ENCODE peak calls at places on chromosomes 16 and 17, in six cellular contexts. One of them, this sample, is unnamed.

GRCh38 chr17:37259030-37259735 is 116.6 kb upstream of the C17orf78 start:
- DNase-seq in smooth muscle cell of the brain vasculature: no peak
- DNase-seq in NB4: no peak
- DNase-seq in kidney tubule cell: peak; percentile 78
- DNase-seq in NCI-H1694 treated with DMSO at 0.1 percent for 48 hours: no peak
- DNase-seq in GM12864: no peak
- DNase-seq in this sample: peak; percentile 65

GRCh38 chr17:32514587-32514986 is 27.8 kb downstream of the CDK5R1 start:
- DNase-seq in smooth muscle cell of the brain vasculature: no peak
- DNase-seq in NB4: no peak
- DNase-seq in kidney tubule cell: no peak
- DNase-seq in NCI-H1694 treated with DMSO at 0.1 percent for 48 hours: no peak
- DNase-seq in GM12864: no peak
- DNase-seq in this sample: no peak

GRCh38 chr17:64183815-64184397 is 54.0 kb upstream of the ERN1 start:
- DNase-seq in smooth muscle cell of the brain vasculature: no peak
- DNase-seq in NB4: peak; percentile 45
- DNase-seq in kidney tubule cell: peak; percentile 74
- DNase-seq in NCI-H1694 treated with DMSO at 0.1 percent for 48 hours: peak; percentile 49
- DNase-seq in GM12864: no peak
- DNase-seq in this sample: peak; percentile 77

GRCh38 chr17:27559996-27560481 is 70.9 kb upstream of the LGALS9 start:
- DNase-seq in smooth muscle cell of the brain vasculature: peak; percentile 71
- DNase-seq in NB4: no peak
- DNase-seq in kidney tubule cell: peak; percentile 92
- DNase-seq in NCI-H1694 treated with DMSO at 0.1 percent for 48 hours: peak; percentile 68
- DNase-seq in GM12864: no peak
- DNase-seq in this sample: peak; percentile 89

GRCh38 chr16:48335961-48336360 is 49.3 kb downstream of the SIAH1 start:
- DNase-seq in smooth muscle cell of the brain vasculature: no peak
- DNase-seq in NB4: no peak
- DNase-seq in kidney tubule cell: no peak
- DNase-seq in NCI-H1694 treated with DMSO at 0.1 percent for 48 hours: no peak
- DNase-seq in GM12864: no peak
- DNase-seq in this sample: peak; percentile 54

GRCh38 chr16:28534542-28535373 is 4.0 kb downstream of the NUPR1 start:
- DNase-seq in smooth muscle cell of the brain vasculature: no peak
- DNase-seq in NB4: peak; percentile 93
- DNase-seq in kidney tubule cell: no peak
- DNase-seq in NCI-H1694 treated with DMSO at 0.1 percent for 48 hours: no peak
- DNase-seq in GM12864: no peak
- DNase-seq in this sample: peak; percentile 75

GRCh38 chr16:1090620-1091587 is 5.1 kb downstream of the C1QTNF8 start:
- DNase-seq in smooth muscle cell of the brain vasculature: no peak
- DNase-seq in NB4: no peak
- DNase-seq in kidney tubule cell: no peak
- DNase-seq in NCI-H1694 treated with DMSO at 0.1 percent for 48 hours: no peak
- DNase-seq in GM12864: no peak
- DNase-seq in this sample: no peak

GRCh38 chr17:67520282-67520906 is 143.3 kb downstream of the PITPNC1 start:
- DNase-seq in smooth muscle cell of the brain vasculature: no peak
- DNase-seq in NB4: peak; percentile 79
- DNase-seq in kidney tubule cell: peak; percentile 28
- DNase-seq in NCI-H1694 treated with DMSO at 0.1 percent for 48 hours: no peak
- DNase-seq in GM12864: no peak
- DNase-seq in this sample: peak; percentile 85

GRCh38 chr16:68800257-68800875 is 43.0 kb upstream of the TANGO6 start:
- DNase-seq in smooth muscle cell of the brain vasculature: peak; percentile 70
- DNase-seq in NB4: peak; percentile 76
- DNase-seq in kidney tubule cell: peak; percentile 76
- DNase-seq in NCI-H1694 treated with DMSO at 0.1 percent for 48 hours: peak; percentile 47
- DNase-seq in GM12864: peak; percentile 61
- DNase-seq in this sample: peak; percentile 79

GRCh38 chr17:71251936-71252335 is 868.9 kb upstream of the SOX9 start:
- DNase-seq in smooth muscle cell of the brain vasculature: no peak
- DNase-seq in NB4: no peak
- DNase-seq in kidney tubule cell: no peak
- DNase-seq in NCI-H1694 treated with DMSO at 0.1 percent for 48 hours: no peak
- DNase-seq in GM12864: no peak
- DNase-seq in this sample: peak; percentile 71

GRCh38 chr16:391885-392335 is 5.1 kb upstream of the NME4 start:
- DNase-seq in smooth muscle cell of the brain vasculature: no peak
- DNase-seq in NB4: peak; percentile 76
- DNase-seq in kidney tubule cell: peak; percentile 96
- DNase-seq in NCI-H1694 treated with DMSO at 0.1 percent for 48 hours: peak; percentile 33
- DNase-seq in GM12864: peak; percentile 29
- DNase-seq in this sample: peak; percentile 70

GRCh38 chr16:77967054-77968035 is 55.0 kb upstream of the CLEC3A start:
- DNase-seq in smooth muscle cell of the brain vasculature: no peak
- DNase-seq in NB4: no peak
- DNase-seq in kidney tubule cell: no peak
- DNase-seq in NCI-H1694 treated with DMSO at 0.1 percent for 48 hours: no peak
- DNase-seq in GM12864: no peak
- DNase-seq in this sample: no peak

GRCh38 chr17:17540278-17540906 is 44.2 kb upstream of the RASD1 start:
- DNase-seq in smooth muscle cell of the brain vasculature: no peak
- DNase-seq in NB4: peak; percentile 22
- DNase-seq in kidney tubule cell: no peak
- DNase-seq in NCI-H1694 treated with DMSO at 0.1 percent for 48 hours: no peak
- DNase-seq in GM12864: no peak
- DNase-seq in this sample: no peak

GRCh38 chr17:77863814-77864161 is 94.7 kb upstream of the TNRC6C start:
- DNase-seq in smooth muscle cell of the brain vasculature: no peak
- DNase-seq in NB4: peak; percentile 93
- DNase-seq in kidney tubule cell: no peak
- DNase-seq in NCI-H1694 treated with DMSO at 0.1 percent for 48 hours: no peak
- DNase-seq in GM12864: no peak
- DNase-seq in this sample: peak; percentile 28

GRCh38 chr16:85903576-85903975 is 4.6 kb downstream of the IRF8 start:
- DNase-seq in smooth muscle cell of the brain vasculature: no peak
- DNase-seq in NB4: no peak
- DNase-seq in kidney tubule cell: no peak
- DNase-seq in NCI-H1694 treated with DMSO at 0.1 percent for 48 hours: peak; percentile 92
- DNase-seq in GM12864: peak; percentile 64
- DNase-seq in this sample: no peak

GRCh38 chr16:66189951-66190350 is 176.5 kb upstream of the CDH5 start:
- DNase-seq in smooth muscle cell of the brain vasculature: no peak
- DNase-seq in NB4: no peak
- DNase-seq in kidney tubule cell: no peak
- DNase-seq in NCI-H1694 treated with DMSO at 0.1 percent for 48 hours: no peak
- DNase-seq in GM12864: no peak
- DNase-seq in this sample: peak; percentile 75

GRCh38 chr16:80066805-80067580 is 466.5 kb upstream of the MAF start:
- DNase-seq in smooth muscle cell of the brain vasculature: no peak
- DNase-seq in NB4: no peak
- DNase-seq in kidney tubule cell: no peak
- DNase-seq in NCI-H1694 treated with DMSO at 0.1 percent for 48 hours: no peak
- DNase-seq in GM12864: no peak
- DNase-seq in this sample: no peak

GRCh38 chr16:380837-381787 is 666 bp downstream of the PGAP6 start:
- DNase-seq in smooth muscle cell of the brain vasculature: no peak
- DNase-seq in NB4: peak; percentile 46
- DNase-seq in kidney tubule cell: peak; percentile 28
- DNase-seq in NCI-H1694 treated with DMSO at 0.1 percent for 48 hours: no peak
- DNase-seq in GM12864: no peak
- DNase-seq in this sample: peak; percentile 47

GRCh38 chr17:67157732-67158639 is 87.0 kb downstream of the HELZ start:
- DNase-seq in smooth muscle cell of the brain vasculature: no peak
- DNase-seq in NB4: peak; percentile 61
- DNase-seq in kidney tubule cell: peak; percentile 17
- DNase-seq in NCI-H1694 treated with DMSO at 0.1 percent for 48 hours: no peak
- DNase-seq in GM12864: no peak
- DNase-seq in this sample: peak; percentile 67

GRCh38 chr17:17783121-17783824 is 53.5 kb downstream of the SREBF1 start:
- DNase-seq in smooth muscle cell of the brain vasculature: no peak
- DNase-seq in NB4: peak; percentile 78
- DNase-seq in kidney tubule cell: peak; percentile 37
- DNase-seq in NCI-H1694 treated with DMSO at 0.1 percent for 48 hours: peak; percentile 57
- DNase-seq in GM12864: peak; percentile 55
- DNase-seq in this sample: peak; percentile 64

GRCh38 chr16:82643936-82644630 is 17.3 kb downstream of the CDH13 start:
- DNase-seq in smooth muscle cell of the brain vasculature: no peak
- DNase-seq in NB4: no peak
- DNase-seq in kidney tubule cell: no peak
- DNase-seq in NCI-H1694 treated with DMSO at 0.1 percent for 48 hours: no peak
- DNase-seq in GM12864: no peak
- DNase-seq in this sample: no peak

GRCh38 chr17:66405836-66406679 is 103.6 kb downstream of the PRKCA start:
- DNase-seq in smooth muscle cell of the brain vasculature: no peak
- DNase-seq in NB4: no peak
- DNase-seq in kidney tubule cell: no peak
- DNase-seq in NCI-H1694 treated with DMSO at 0.1 percent for 48 hours: no peak
- DNase-seq in GM12864: no peak
- DNase-seq in this sample: no peak

GRCh38 chr17:83125515-83126274 is 46.3 kb downstream of the METRNL start:
- DNase-seq in smooth muscle cell of the brain vasculature: no peak
- DNase-seq in NB4: peak; percentile 87
- DNase-seq in kidney tubule cell: no peak
- DNase-seq in NCI-H1694 treated with DMSO at 0.1 percent for 48 hours: no peak
- DNase-seq in GM12864: no peak
- DNase-seq in this sample: peak; percentile 79

GRCh38 chr17:81054881-81055370 is 20.0 kb downstream of the BAIAP2 start:
- DNase-seq in smooth muscle cell of the brain vasculature: no peak
- DNase-seq in NB4: no peak
- DNase-seq in kidney tubule cell: no peak
- DNase-seq in NCI-H1694 treated with DMSO at 0.1 percent for 48 hours: no peak
- DNase-seq in GM12864: no peak
- DNase-seq in this sample: no peak